ENCODE peak calls at places on chromosome 7, in five cellular contexts. L is PC-9, X is retinal pigment epithelial cell, J is RWPE1, P is PC-3. N is an unnamed sample.

GRCh38 chr7:28017372-28017771 is 163.2 kb downstream of the JAZF1 start:
- DNase-seq in L (no peak), X (peak; percentile 34), J (no peak), P (no peak), N (peak; percentile 27)

GRCh38 chr7:139018910-139019309 is 16.9 kb downstream of the ZC3HAV1L start:
- DNase-seq in L (no peak), X (no peak), J (no peak), P (no peak), N (no peak)

GRCh38 chr7:80288175-80289122 is 153.8 kb downstream of the GNAI1 start:
- DNase-seq in L (peak; percentile 33), X (no peak), J (no peak), P (peak; percentile 38), N (no peak)

GRCh38 chr7:1854521-1855395 is 184.7 kb downstream of the ELFN1 start:
- DNase-seq in L (no peak), X (no peak), J (no peak), P (no peak), N (no peak)

GRCh38 chr7:311796-312195 is 21.8 kb downstream of the FOXL3 start:
- DNase-seq in L (no peak), X (no peak), J (peak; percentile 67), P (no peak), N (no peak)

GRCh38 chr7:30664184-30664885 is 17.9 kb downstream of the CRHR2 start:
- DNase-seq in L (no peak), X (no peak), J (no peak), P (no peak), N (no peak)

GRCh38 chr7:44881610-44882009 is 3.7 kb downstream of the PURB start:
- DNase-seq in L (no peak), X (peak; percentile 72), J (peak; percentile 35), P (peak; percentile 66), N (peak; percentile 77)

GRCh38 chr7:35646289-35647033 is 48.5 kb downstream of the HERPUD2 start:
- DNase-seq in L (no peak), X (no peak), J (no peak), P (no peak), N (peak; percentile 42)

GRCh38 chr7:3464900-3465622 is 164.0 kb downstream of the SDK1 start:
- DNase-seq in L (no peak), X (no peak), J (no peak), P (no peak), N (no peak)

GRCh38 chr7:102129636-102130370 is 156.9 kb upstream of the SH2B2 start:
- DNase-seq in L (no peak), X (no peak), J (no peak), P (no peak), N (no peak)

GRCh38 chr7:27064169-27064568 is 31.6 kb downstream of the HOXA1 start:
- DNase-seq in L (no peak), X (peak; percentile 14), J (no peak), P (peak; percentile 39), N (peak; percentile 4)

GRCh38 chr7:64655811-64656210 is 10.1 kb upstream of the ZNF107 start:
- DNase-seq in L (no peak), X (no peak), J (no peak), P (no peak), N (no peak)

GRCh38 chr7:28419717-28420116 is 7.4 kb downstream of the CREB5 start:
- DNase-seq in L (no peak), X (no peak), J (peak; percentile 55), P (peak; percentile 30), N (peak; percentile 90)

GRCh38 chr7:21028186-21028989 is 241.7 kb upstream of the SP8 start:
- DNase-seq in L (no peak), X (peak; percentile 4), J (no peak), P (peak; percentile 17), N (no peak)

GRCh38 chr7:41103331-41103730 is 599.6 kb downstream of the INHBA start:
- DNase-seq in L (peak; percentile 24), X (no peak), J (peak; percentile 13), P (peak; percentile 31), N (peak; percentile 54)

GRCh38 chr7:70506463-70506862 is 625.5 kb upstream of the GALNT17 start:
- DNase-seq in L (no peak), X (no peak), J (no peak), P (no peak), N (no peak)

GRCh38 chr7:17298840-17299476 is 506 bp downstream of the AHR start:
- DNase-seq in L (peak; percentile 57), X (no peak), J (peak; percentile 44), P (peak; percentile 41), N (peak; percentile 42)

GRCh38 chr7:3408814-3409595 is 108.0 kb downstream of the SDK1 start:
- DNase-seq in L (no peak), X (peak; percentile 56), J (no peak), P (no peak), N (no peak)

GRCh38 chr7:156198277-156198676 is 386.0 kb upstream of the SHH start:
- DNase-seq in L (no peak), X (no peak), J (peak; percentile 13), P (peak; percentile 47), N (no peak)

GRCh38 chr7:38660427-38661099 is 29.4 kb upstream of the AMPH start:
- DNase-seq in L (no peak), X (no peak), J (no peak), P (peak; percentile 53), N (peak; percentile 68)

GRCh38 chr7:117950601-117951278 is 77.5 kb upstream of the CTTNBP2 start:
- DNase-seq in L (no peak), X (no peak), J (peak; percentile 36), P (peak; percentile 61), N (no peak)

GRCh38 chr7:42661312-42661711 is 250.6 kb downstream of the C7orf25 start:
- DNase-seq in L (no peak), X (peak; percentile 21), J (peak; percentile 84), P (peak; percentile 82), N (peak; percentile 88)

GRCh38 chr7:139384611-139385010 is 24.9 kb downstream of the LUC7L2 start:
- DNase-seq in L (no peak), X (no peak), J (no peak), P (no peak), N (no peak)

GRCh38 chr7:47991741-47992311 is 12.4 kb upstream of the HUS1 start:
- DNase-seq in L (peak; percentile 87), X (peak; percentile 30), J (peak; percentile 62), P (peak; percentile 32), N (peak; percentile 77)
- TF ChIP-seq CTCF in L (peak; percentile 81), X (peak; percentile 80), J (peak; percentile 75), P (peak; percentile 49), N (peak; percentile 77)

DNA sequence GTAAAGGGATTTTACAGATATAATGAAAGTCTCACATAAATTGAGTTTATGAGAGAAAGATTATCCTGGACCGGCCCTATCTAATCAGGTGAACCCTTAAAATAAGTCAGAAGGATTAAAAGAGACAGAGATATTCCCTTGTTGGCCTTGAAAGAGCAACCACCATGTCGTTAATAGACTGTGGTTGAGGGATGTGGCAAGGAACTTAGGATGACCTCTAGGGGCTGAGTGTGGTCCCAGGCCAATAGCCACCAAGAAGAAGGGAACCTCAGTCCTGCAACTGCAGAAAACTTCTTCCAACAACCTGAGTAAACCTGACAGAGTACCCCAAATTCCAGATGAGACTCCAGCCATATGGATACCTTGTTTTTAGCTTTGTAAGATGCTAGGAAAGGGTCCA is 121.5 kb downstream of the POLR1F start:
- DNase-seq in L (no peak), X (no peak), J (no peak), P (no peak), N (no peak)
- TF ChIP-seq CTCF in L (no peak), X (no peak), J (peak; percentile 46), P (no peak), N (no peak)

GRCh38 chr7:151393031-151393977 is 16.5 kb downstream of the WDR86 start:
- DNase-seq in L (no peak), X (no peak), J (no peak), P (peak; percentile 11), N (no peak)
- TF ChIP-seq CTCF in L (no peak), X (no peak), J (no peak), P (no peak), N (no peak)

DNA sequence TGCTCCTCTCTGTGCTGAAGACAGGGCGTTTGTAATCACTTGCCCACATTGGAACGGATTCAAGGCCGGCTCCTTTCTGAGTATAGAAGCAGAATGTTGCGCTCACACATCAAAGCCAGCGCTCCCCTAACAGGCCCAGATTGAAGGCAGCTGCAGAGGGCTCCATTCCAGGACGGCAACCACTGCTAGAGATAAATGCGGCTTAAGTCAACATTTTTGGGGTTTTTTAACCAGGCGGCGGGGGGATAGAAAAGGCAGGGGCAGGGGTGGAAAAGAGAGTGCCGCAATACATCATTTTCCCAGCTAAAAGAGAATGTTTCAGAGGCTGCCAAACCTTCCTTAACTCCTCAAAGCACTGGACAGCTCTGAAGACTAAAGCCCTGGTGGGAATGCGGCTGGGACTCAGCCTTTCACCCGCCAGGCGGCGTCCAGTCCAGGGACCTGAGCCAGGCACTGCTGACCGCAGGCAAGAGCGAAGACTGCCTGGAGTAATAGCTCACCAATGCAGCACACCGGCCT is 189.6 kb downstream of the TNS3 start:
- DNase-seq in L (no peak), X (no peak), J (no peak), P (no peak), N (peak; percentile 88)
- TF ChIP-seq CTCF in L (no peak), X (peak; percentile 23), J (no peak), P (no peak), N (peak; percentile 79)

GRCh38 chr7:128948976-128949760 is 11.4 kb downstream of the IRF5 start:
- DNase-seq in L (no peak), X (no peak), J (no peak), P (no peak), N (peak; percentile 63)
- TF ChIP-seq CTCF in L (no peak), X (no peak), J (no peak), P (no peak), N (no peak)

GRCh38 chr7:85887133-85887532 is 700.3 kb upstream of the SEMA3D start:
- DNase-seq in L (no peak), X (no peak), J (no peak), P (no peak), N (no peak)

DNA sequence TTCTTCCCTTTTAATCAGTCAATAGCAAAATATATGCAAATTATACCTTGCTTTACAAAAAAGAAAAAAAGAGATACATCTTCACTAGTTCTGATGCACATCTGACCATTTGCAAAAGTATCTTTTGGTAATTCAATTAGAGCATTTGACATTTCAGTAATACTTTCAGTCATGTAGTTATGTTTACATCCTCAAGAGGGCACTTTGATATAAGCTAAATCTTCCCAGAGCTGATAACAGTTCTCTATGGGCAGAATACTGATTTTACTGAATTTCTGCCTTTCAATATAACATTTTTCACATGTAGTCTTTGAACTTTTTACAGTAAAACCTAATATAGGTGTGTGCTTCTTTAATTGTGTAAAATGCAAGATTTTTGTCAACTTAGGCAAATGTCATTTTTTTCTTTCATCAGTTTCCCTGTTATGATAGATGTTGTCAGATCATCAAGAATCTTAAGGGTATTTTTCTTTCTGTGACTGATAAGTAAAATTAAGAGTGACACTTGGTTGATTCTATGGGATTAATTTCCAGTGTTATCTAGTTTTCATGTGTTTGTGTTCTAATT is 703.5 kb upstream of the SEMA3D start:
- DNase-seq in L (no peak), X (no peak), J (peak; percentile 25), P (peak; percentile 47), N (peak; percentile 49)
- TF ChIP-seq CTCF in L (peak; percentile 80), X (peak; percentile 51), J (peak; percentile 78), P (peak; percentile 72), N (peak; percentile 59)

GRCh38 chr7:31748084-31748483 is 61.1 kb downstream of the PPP1R17 start:
- DNase-seq in L (no peak), X (no peak), J (peak; percentile 25), P (peak; percentile 67), N (no peak)

GRCh38 chr7:31741852-31742251 is 54.8 kb downstream of the PPP1R17 start:
- DNase-seq in L (no peak), X (no peak), J (no peak), P (peak; percentile 7), N (no peak)

GRCh38 chr7:31747553-31747952 is 60.5 kb downstream of the PPP1R17 start:
- DNase-seq in L (no peak), X (peak; percentile 21), J (peak; percentile 51), P (peak; percentile 62), N (no peak)

GRCh38 chr7:31744294-31744874 is 57.4 kb downstream of the PPP1R17 start:
- DNase-seq in L (peak; percentile 60), X (peak; percentile 27), J (peak; percentile 57), P (peak; percentile 85), N (peak; percentile 80)
- TF ChIP-seq CTCF in L (peak; percentile 97), X (peak; percentile 86), J (peak; percentile 89), P (peak; percentile 94), N (peak; percentile 95)